ENCODE peak calls at places on chromosomes 4 and X, in nine cellular contexts. D is HCT116, B is choroid plexus epithelial cell, Y is lower lobe of right lung, V is K562, N is bronchial epithelial cell, F is osteocyte, O is fibroblast of pulmonary artery, W is GM12865. G is an unnamed sample.

GRCh38 chr4:26207631-26208030 is 113.2 kb upstream of the RBPJ start:
- DNase-seq in B (no peak), O (no peak), N (peak), F (no peak), W (no peak), Y (no peak), V (no peak), D (no peak), G (no peak)

GRCh38 chr4:183426507-183426906 is 17.9 kb upstream of the CDKN2AIP start:
- DNase-seq in F (peak), O (no peak), N (no peak), D (no peak), W (no peak), V (no peak), B (no peak), Y (no peak), G (no peak)

GRCh38 chr4:78100060-78100459 is 42.9 kb downstream of the FRAS1 start:
- DNase-seq in Y (no peak), W (no peak), O (no peak), F (no peak), B (peak), D (no peak), N (no peak), V (no peak), G (no peak)

GRCh38 chrX:106995678-106996077 is 4.3 kb downstream of the MORC4 start:
- DNase-seq in W (no peak), B (no peak), F (no peak), Y (no peak), N (no peak), D (no peak), V (no peak), O (no peak), G (no peak)

GRCh38 chr4:44157611-44158277 is 290.9 kb downstream of the KCTD8 start:
- DNase-seq in D (no peak), V (no peak), O (peak), B (peak), W (no peak), F (no peak), Y (no peak), N (peak), G (no peak)

GRCh38 chr4:164596318-164596878 is 157.5 kb upstream of the SMIM31 start:
- DNase-seq in O (no peak), B (no peak), Y (no peak), N (no peak), V (no peak), D (no peak), W (peak), F (no peak), G (no peak)

GRCh38 chr4:184795214-184795844 is 30.4 kb downstream of the ACSL1 start:
- DNase-seq in Y (no peak), B (no peak), W (no peak), O (no peak), V (no peak), D (no peak), N (no peak), F (no peak), G (no peak)

GRCh38 chr4:165505991-165506779 is 127.4 kb downstream of the CPE start:
- DNase-seq in O (peak), N (peak), D (no peak), Y (no peak), V (no peak), B (peak), W (no peak), F (no peak), G (no peak)

GRCh38 chrX:53550756-53551463 is 116.7 kb upstream of the HSD17B10 start:
- DNase-seq in V (no peak), D (no peak), N (no peak), F (no peak), W (no peak), Y (no peak), O (no peak), B (no peak), G (no peak)

GRCh38 chrX:11272863-11273262 is 20.4 kb upstream of the AMELX start:
- DNase-seq in Y (no peak), F (no peak), B (no peak), V (no peak), N (no peak), D (no peak), W (no peak), O (no peak), G (no peak)

GRCh38 chr4:182370491-182370890 is 127.3 kb downstream of the TENM3 start:
- DNase-seq in N (no peak), D (no peak), Y (no peak), F (no peak), W (no peak), B (peak), O (peak), V (no peak), G (no peak)

GRCh38 chr4:2138846-2139500 is 79.8 kb downstream of the NAT8L start:
- DNase-seq in B (no peak), V (no peak), D (no peak), N (no peak), F (no peak), W (no peak), O (no peak), Y (no peak), G (no peak)

GRCh38 chr4:40003986-40004385 is 26.3 kb upstream of the PDS5A start:
- DNase-seq in V (no peak), O (peak), Y (no peak), W (peak), D (no peak), F (no peak), B (peak), N (peak), G (no peak)

GRCh38 chrX:23803931-23804381 is 21.0 kb downstream of the SAT1 start:
- DNase-seq in O (peak), B (peak), Y (peak), V (no peak), N (peak), W (no peak), F (no peak), D (no peak), G (no peak)

GRCh38 chr4:38837849-38838248 is 18.8 kb downstream of the TLR6 start:
- DNase-seq in B (peak), D (no peak), N (peak), V (no peak), W (no peak), Y (no peak), F (no peak), O (peak), G (no peak)

GRCh38 chr4:23290656-23291055 is 597.9 kb downstream of the GBA3 start:
- DNase-seq in Y (no peak), D (no peak), N (peak), O (peak), F (no peak), W (no peak), B (no peak), V (no peak), G (peak)

GRCh38 chr4:57071340-57071739 is 38.8 kb downstream of the IGFBP7 start:
- DNase-seq in B (peak), Y (no peak), O (peak), V (no peak), D (no peak), F (no peak), W (no peak), N (peak), G (no peak)

GRCh38 chr4:13711233-13711775 is 83.8 kb upstream of the BOD1L1 start:
- DNase-seq in N (no peak), W (no peak), F (no peak), D (no peak), B (no peak), O (no peak), Y (no peak), V (no peak), G (no peak)

GRCh38 chr4:41077628-41078027 is 136.7 kb downstream of the APBB2 start:
- DNase-seq in V (no peak), W (no peak), B (no peak), D (no peak), N (no peak), F (no peak), Y (no peak), O (no peak), G (no peak)

GRCh38 chrX:2801223-2801622 is 27.5 kb upstream of the GYG2 start:
- DNase-seq in N (no peak), V (no peak), Y (no peak), O (no peak), B (no peak), D (no peak), F (no peak), W (no peak), G (no peak)

GRCh38 chr4:71559957-71560541 is 221.2 kb downstream of the SLC4A4 start:
- DNase-seq in F (no peak), Y (no peak), B (peak), V (no peak), D (no peak), O (peak), W (no peak), N (peak), G (no peak)

GRCh38 chrX:97367149-97367548 is 483.4 kb downstream of the RPA4 start:
- DNase-seq in O (peak), D (no peak), N (peak), W (no peak), Y (no peak), B (peak), F (no peak), V (no peak), G (no peak)

GRCh38 chr4:3683077-3683743 is 83.0 kb upstream of the ADRA2C start:
- DNase-seq in W (no peak), Y (peak), D (no peak), F (no peak), O (no peak), V (no peak), B (no peak), N (no peak), G (peak)

GRCh38 chrX:12673487-12673886 is 117.7 kb upstream of the PRPS2 start:
- DNase-seq in N (no peak), W (no peak), F (no peak), Y (no peak), V (no peak), O (no peak), D (no peak), B (no peak), G (no peak)

GRCh38 chr4:161931089-161931488 is 232.7 kb downstream of the FSTL5 start:
- DNase-seq in Y (no peak), N (peak), D (no peak), B (no peak), O (no peak), V (no peak), W (no peak), F (no peak), G (no peak)

GRCh38 chrX:13659057-13659456 is 6.1 kb downstream of the TCEANC start:
- DNase-seq in N (peak), B (peak), Y (no peak), D (no peak), W (no peak), O (peak), V (no peak), F (no peak), G (no peak)

GRCh38 chr4:40909363-40909876 is 159.7 kb downstream of the NSUN7 start:
- DNase-seq in D (peak), Y (no peak), O (peak), V (no peak), W (no peak), F (no peak), N (peak), B (peak), G (no peak)

GRCh38 chr4:15569746-15570145 is 85.4 kb downstream of the FBXL5 start:
- DNase-seq in W (no peak), Y (no peak), V (no peak), B (no peak), O (no peak), D (no peak), N (no peak), F (no peak), G (no peak)

GRCh38 chr4:76624271-76624681 is 189.2 kb downstream of the SHROOM3 start:
- DNase-seq in O (peak), N (peak), V (no peak), F (no peak), Y (no peak), B (peak), D (no peak), W (no peak), G (no peak)

GRCh38 chr4:87901426-87901825 is 68.7 kb downstream of the MEPE start:
- DNase-seq in F (no peak), W (no peak), D (no peak), Y (no peak), V (no peak), N (no peak), O (no peak), B (peak), G (no peak)

GRCh38 chrX:25523574-25523973 is 507.8 kb upstream of the ARX start:
- DNase-seq in B (peak), Y (no peak), F (no peak), W (peak), N (peak), V (peak), O (peak), D (peak), G (peak)

GRCh38 chrX:19350831-19351447 is 7.2 kb downstream of the PDHA1 start:
- DNase-seq in D (no peak), N (no peak), O (no peak), W (peak), Y (no peak), B (no peak), F (no peak), V (no peak), G (no peak)

GRCh38 chr4:145779319-145779801 is 99.4 kb downstream of the C4orf51 start:
- DNase-seq in F (no peak), W (no peak), B (no peak), Y (no peak), V (no peak), N (no peak), D (no peak), O (no peak), G (no peak)

GRCh38 chr4:159871141-159871540 is 768.3 kb downstream of the RAPGEF2 start:
- DNase-seq in B (peak), V (no peak), D (no peak), F (no peak), Y (no peak), O (no peak), N (peak), W (no peak), G (no peak)

GRCh38 chrX:68146054-68146453 is 287.2 kb downstream of the OPHN1 start:
- DNase-seq in W (peak), V (no peak), F (no peak), B (peak), D (peak), Y (no peak), N (peak), O (peak), G (no peak)
- TF ChIP-seq CTCF in W (no peak), V (peak), F (peak), B (peak), D (peak), Y (peak), N (peak), O (peak), G (peak)

GRCh38 chr4:128379860-128380259 is 92.2 kb upstream of the PGRMC2 start:
- DNase-seq in V (peak), W (peak), F (no peak), N (no peak), B (peak), O (peak), Y (peak), D (no peak), G (peak)
- TF ChIP-seq CTCF in V (peak), W (peak), F (peak), N (peak), B (peak), O (peak), Y (peak), D (peak), G (peak)

DNA sequence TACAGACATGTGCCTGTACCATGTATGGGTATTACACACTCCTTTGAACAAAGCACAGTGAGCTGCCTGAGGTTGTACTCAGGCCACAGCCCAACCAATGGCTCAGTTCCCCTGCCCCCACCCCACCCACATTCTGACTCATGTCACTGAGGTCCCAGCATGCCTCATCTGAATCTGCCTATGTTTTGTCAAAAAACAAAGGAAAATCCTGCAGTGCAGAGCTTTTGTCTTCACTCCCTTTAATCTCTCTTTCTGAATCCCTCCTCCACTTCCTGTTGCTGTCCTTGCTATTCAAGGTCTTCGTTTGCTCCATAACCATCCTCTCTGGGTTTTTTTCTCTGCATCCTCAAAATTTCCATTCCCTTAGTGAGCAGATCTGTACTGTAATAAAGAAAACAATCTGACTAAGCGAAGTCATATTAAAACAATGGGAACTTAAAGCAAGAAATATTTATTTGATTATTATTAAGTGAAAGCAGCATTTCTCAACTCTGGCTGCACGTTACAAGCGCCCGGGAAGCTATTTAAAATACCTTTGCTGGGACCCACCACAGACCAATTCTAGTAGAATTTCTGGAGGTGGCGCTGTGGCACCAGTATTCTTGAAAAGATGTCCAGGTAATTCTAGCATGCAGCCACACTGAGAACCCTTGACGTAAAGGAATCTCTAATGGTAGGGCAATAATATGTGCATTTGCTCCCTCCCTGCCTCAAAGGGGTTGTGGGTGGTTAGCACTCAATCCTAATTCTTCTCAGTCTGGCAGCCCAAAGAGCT is 8.8 kb downstream of the GUCY2F start:
- DNase-seq in V (no peak), W (peak), D (peak), Y (no peak), O (peak), F (no peak), B (peak), N (peak), G (peak)
- TF ChIP-seq CTCF in V (peak), W (peak), D (peak), Y (no peak), O (peak), F (peak), B (peak), N (no peak), G (peak)

DNA sequence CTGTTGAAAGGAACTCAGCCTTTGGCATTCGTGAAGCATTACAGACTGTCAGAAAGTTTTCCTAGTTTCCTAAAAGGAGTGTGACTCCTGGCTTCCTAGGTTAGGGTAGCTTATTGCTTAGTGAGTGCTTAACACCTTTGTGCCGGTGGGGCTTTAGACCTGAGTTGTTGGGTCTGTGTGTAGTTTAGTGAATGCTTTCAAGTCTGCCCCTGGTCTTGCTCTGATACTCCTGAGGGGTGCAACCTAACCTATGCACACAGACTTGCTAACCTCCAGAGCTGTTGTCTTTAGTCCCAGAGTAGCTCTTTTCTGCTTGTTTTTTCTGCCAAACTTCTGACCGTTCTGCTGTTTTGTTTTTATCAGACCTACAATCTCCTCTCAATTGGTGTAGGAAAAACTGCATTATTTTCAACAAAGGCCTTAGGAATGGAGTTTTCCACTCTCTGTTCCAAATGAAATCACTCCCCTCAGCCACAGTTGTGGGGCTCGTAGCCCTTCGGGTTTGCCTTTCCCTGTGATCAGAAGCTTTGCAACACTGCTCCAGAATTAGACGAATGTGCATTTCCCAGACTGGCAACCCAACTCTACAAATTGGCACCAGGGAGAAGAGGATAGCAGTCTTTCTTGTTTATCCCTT is 1399.1 kb upstream of the PCDH7 start:
- DNase-seq in V (no peak), W (no peak), O (no peak), B (no peak), N (no peak), D (no peak), F (no peak), Y (no peak), G (no peak)
- TF ChIP-seq CTCF in V (no peak), W (no peak), O (no peak), B (no peak), N (no peak), D (no peak), F (no peak), Y (no peak), G (no peak)

GRCh38 chrX:136963973-136964372 is 69.8 kb downstream of the GPR101 start:
- DNase-seq in O (no peak), D (no peak), V (no peak), F (no peak), B (no peak), W (no peak), N (no peak), Y (no peak), G (no peak)

DNA sequence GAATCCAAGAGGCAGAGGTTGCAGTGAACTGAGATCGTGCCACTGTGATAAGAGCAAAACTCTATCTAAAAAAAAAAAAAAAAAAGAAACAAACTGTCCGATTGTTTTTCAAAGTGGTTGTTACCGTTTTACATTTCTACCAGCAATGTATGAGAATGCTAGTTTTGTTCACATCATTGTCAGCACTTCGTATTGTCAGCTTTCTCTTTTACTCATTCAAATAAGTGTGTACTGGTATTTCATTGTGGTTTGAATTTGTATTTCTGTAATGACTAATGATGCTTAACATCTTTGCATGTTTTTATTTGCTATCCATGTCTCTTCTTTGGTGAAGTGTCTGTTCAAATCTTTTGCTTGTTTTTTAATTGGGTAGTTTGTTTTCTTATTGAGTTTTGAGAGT is 65.8 kb downstream of the GPR101 start:
- DNase-seq in Y (no peak), N (no peak), F (no peak), B (no peak), D (no peak), V (no peak), W (no peak), O (no peak), G (no peak)
- TF ChIP-seq CTCF in Y (no peak), N (no peak), F (no peak), B (no peak), D (no peak), V (no peak), W (no peak), O (no peak), G (no peak)

GRCh38 chr4:139692300-139693012 is 26.8 kb downstream of the MGST2 start:
- DNase-seq in F (no peak), Y (no peak), D (no peak), W (peak), N (no peak), B (no peak), V (no peak), O (no peak), G (peak)
- TF ChIP-seq CTCF in F (no peak), Y (peak), D (peak), W (peak), N (peak), B (peak), V (peak), O (peak), G (peak)

GRCh38 chr4:53706422-53707032 is 115.2 kb upstream of the LNX1 start:
- DNase-seq in B (peak), Y (no peak), W (peak), V (peak), D (peak), F (no peak), O (peak), N (peak), G (no peak)
- TF ChIP-seq CTCF in B (peak), Y (peak), W (peak), V (peak), D (peak), F (peak), O (peak), N (peak), G (peak)

DNA sequence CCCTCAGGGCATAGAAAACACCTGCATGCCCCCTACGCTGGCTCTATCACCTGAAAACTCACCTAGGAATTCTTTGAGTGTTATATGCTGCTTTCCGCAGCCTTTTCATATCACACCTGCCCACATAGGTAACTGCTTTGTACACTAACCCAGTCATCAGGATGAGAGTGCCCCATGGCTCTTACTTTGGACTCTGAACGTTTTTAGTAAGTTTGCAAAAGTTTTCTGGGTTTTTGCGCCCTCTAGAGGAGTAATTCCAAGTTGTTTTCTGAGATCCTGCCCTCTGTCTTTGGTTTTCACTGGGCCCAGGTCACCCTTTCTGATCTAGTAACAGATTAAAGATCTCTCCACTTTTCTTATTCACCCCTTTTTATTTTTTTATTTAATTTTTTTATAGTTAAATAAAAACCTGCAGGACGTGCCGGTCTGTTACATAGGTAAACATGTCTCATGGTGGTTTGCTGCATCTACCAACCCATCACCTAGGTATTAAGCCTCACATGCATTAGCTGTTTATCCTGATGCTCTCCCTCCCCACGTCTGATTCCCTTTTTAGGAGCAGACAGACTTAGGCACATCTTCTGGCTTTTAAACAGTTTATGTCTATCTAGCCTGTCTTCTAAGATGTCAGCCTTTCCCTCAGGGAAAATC is 139.2 kb downstream of the NWD2 start:
- DNase-seq in N (peak), O (peak), Y (no peak), D (peak), W (peak), B (peak), V (peak), F (no peak), G (peak)
- TF ChIP-seq CTCF in N (peak), O (peak), Y (peak), D (peak), W (peak), B (peak), V (peak), F (peak), G (peak)